ENCODE peak calls at places on chromosome 18, in seven cellular contexts. F, N, D, Z, I, Y and X are unnamed samples.
A peak's percentile ranks its signal among the peaks of the same experiment; 100 is the strongest.

GRCh38 chr18:35732652-35733051 is 151.1 kb downstream of the GALNT1 start:
- DNase-seq in N (no peak), D (no peak), I (peak; percentile 47), Y (no peak), F (no peak), Z (no peak), X (no peak)

GRCh38 chr18:35861367-35862114 is 110.9 kb upstream of the RMP24 start:
- DNase-seq in Z (no peak), F (no peak), I (peak; percentile 7), Y (no peak), N (no peak), D (no peak), X (peak; percentile 10)

GRCh38 chr18:23723121-23723520 is 33.9 kb downstream of the LAMA3 start:
- DNase-seq in F (no peak), D (no peak), Z (no peak), N (no peak), I (peak; percentile 94), Y (no peak), X (no peak)

GRCh38 chr18:23137093-23137640 is 1.9 kb downstream of the CABLES1 start:
- DNase-seq in I (peak; percentile 20), N (peak; percentile 29), Z (no peak), F (no peak), Y (no peak), D (no peak), X (no peak)

GRCh38 chr18:68494802-68495560 is 219.9 kb downstream of the TMX3 start:
- DNase-seq in Z (no peak), Y (no peak), D (no peak), N (no peak), F (no peak), I (peak; percentile 94), X (no peak)

GRCh38 chr18:62957885-62958472 is 242.6 kb downstream of the PHLPP1 start:
- DNase-seq in I (peak; percentile 55), Y (no peak), N (peak; percentile 28), F (peak; percentile 19), D (no peak), Z (no peak), X (no peak)

GRCh38 chr18:7789853-7790552 is 222.9 kb downstream of the PTPRM start:
- DNase-seq in Z (no peak), Y (no peak), D (peak; percentile 20), F (no peak), I (peak; percentile 55), N (peak; percentile 5), X (peak; percentile 28)

GRCh38 chr18:45852631-45853030 is 27.2 kb downstream of the SIGLEC15 start:
- DNase-seq in D (no peak), I (no peak), Z (no peak), N (no peak), Y (no peak), F (no peak), X (no peak)